ENCODE peak calls at places on chromosomes 13 and 19, in four cellular contexts. One of them, this sample, is unnamed.

GRCh38 chr13:113669871-113670341 is 2.9 kb downstream of the GRK1 start:
- DNase-seq in K562: no peak
- DNase-seq in WTC11: peak
- DNase-seq in HepG2: no peak
- DNase-seq in this sample: no peak

GRCh38 chr13:57632276-57633140 is 964 bp downstream of the PCDH17 start:
- DNase-seq in K562: no peak
- DNase-seq in WTC11: peak
- DNase-seq in HepG2: no peak
- DNase-seq in this sample: no peak

GRCh38 chr13:83453723-83454122 is 428.6 kb downstream of the SLITRK1 start:
- DNase-seq in K562: no peak
- DNase-seq in WTC11: no peak
- DNase-seq in HepG2: no peak
- DNase-seq in this sample: no peak

GRCh38 chr13:44165895-44166496 is 207.6 kb upstream of the SERP2 start:
- DNase-seq in K562: no peak
- DNase-seq in WTC11: no peak
- DNase-seq in HepG2: no peak
- DNase-seq in this sample: no peak

GRCh38 chr13:29959621-29960020 is 109.2 kb upstream of the UBL3 start:
- DNase-seq in K562: no peak
- DNase-seq in WTC11: no peak
- DNase-seq in HepG2: no peak
- DNase-seq in this sample: no peak

GRCh38 chr19:45161715-45162463 is 1.1 kb upstream of the NKPD1 start:
- DNase-seq in K562: peak
- DNase-seq in WTC11: peak
- DNase-seq in HepG2: no peak
- DNase-seq in this sample: no peak

GRCh38 chr19:32022044-32022945 is 323.1 kb upstream of the ZNF507 start:
- DNase-seq in K562: no peak
- DNase-seq in WTC11: no peak
- DNase-seq in HepG2: no peak
- DNase-seq in this sample: no peak

GRCh38 chr13:106570354-106570822 is 2.5 kb upstream of the ARGLU1 start:
- DNase-seq in K562: peak
- DNase-seq in WTC11: peak
- DNase-seq in HepG2: no peak
- DNase-seq in this sample: peak

GRCh38 chr13:71829542-71829941 is 37.5 kb downstream of the DACH1 start:
- DNase-seq in K562: no peak
- DNase-seq in WTC11: no peak
- DNase-seq in HepG2: no peak
- DNase-seq in this sample: no peak

GRCh38 chr19:3403489-3404323 is 37.3 kb downstream of the NFIC start:
- DNase-seq in K562: peak
- DNase-seq in WTC11: no peak
- DNase-seq in HepG2: peak
- DNase-seq in this sample: no peak

GRCh38 chr13:48507024-48507423 is 25.9 kb downstream of the RCBTB2 start:
- DNase-seq in K562: no peak
- DNase-seq in WTC11: no peak
- DNase-seq in HepG2: no peak
- DNase-seq in this sample: no peak

GRCh38 chr13:97018029-97018819 is 23.9 kb upstream of the OXGR1 start:
- DNase-seq in K562: peak
- DNase-seq in WTC11: peak
- DNase-seq in HepG2: peak
- DNase-seq in this sample: peak

GRCh38 chr19:33828266-33829075 is 31.8 kb downstream of the KCTD15 start:
- DNase-seq in K562: no peak
- DNase-seq in WTC11: no peak
- DNase-seq in HepG2: no peak
- DNase-seq in this sample: no peak

GRCh38 chr13:45416521-45417125 is 1.6 kb downstream of the SLC25A30 start:
- DNase-seq in K562: no peak
- DNase-seq in WTC11: no peak
- DNase-seq in HepG2: no peak
- DNase-seq in this sample: no peak

GRCh38 chr19:34120846-34121639 is 51.3 kb upstream of the LSM14A start:
- DNase-seq in K562: peak
- DNase-seq in WTC11: peak
- DNase-seq in HepG2: peak
- DNase-seq in this sample: peak

GRCh38 chr13:114025432-114026127 is 51.7 kb upstream of the C13orf46 start:
- DNase-seq in K562: peak
- DNase-seq in WTC11: no peak
- DNase-seq in HepG2: no peak
- DNase-seq in this sample: no peak

GRCh38 chr13:77230560-77230959 is 96.3 kb downstream of the MYCBP2 start:
- DNase-seq in K562: no peak
- DNase-seq in WTC11: no peak
- DNase-seq in HepG2: no peak
- DNase-seq in this sample: no peak

GRCh38 chr19:39401549-39402416 is 4.9 kb upstream of the ZFP36 start:
- DNase-seq in K562: no peak
- DNase-seq in WTC11: no peak
- DNase-seq in HepG2: peak
- DNase-seq in this sample: peak

GRCh38 chr13:109271991-109272454 is 514.4 kb downstream of the IRS2 start:
- DNase-seq in K562: no peak
- DNase-seq in WTC11: no peak
- DNase-seq in HepG2: no peak
- DNase-seq in this sample: peak

GRCh38 chr19:1756264-1756663 is 3.0 kb downstream of the ONECUT3 start:
- DNase-seq in K562: no peak
- DNase-seq in WTC11: no peak
- DNase-seq in HepG2: no peak
- DNase-seq in this sample: no peak

GRCh38 chr19:35216833-35217707 is 11.5 kb downstream of the FAM187B start:
- DNase-seq in K562: no peak
- DNase-seq in WTC11: peak
- DNase-seq in HepG2: no peak
- DNase-seq in this sample: no peak

GRCh38 chr19:1363599-1363998 is 20.1 kb upstream of the NDUFS7 start:
- DNase-seq in K562: no peak
- DNase-seq in WTC11: no peak
- DNase-seq in HepG2: no peak
- DNase-seq in this sample: no peak

GRCh38 chr13:60303166-60303565 is 93.9 kb upstream of the TDRD3 start:
- DNase-seq in K562: no peak
- DNase-seq in WTC11: no peak
- DNase-seq in HepG2: no peak
- DNase-seq in this sample: no peak

GRCh38 chr13:29702912-29703351 is 107.4 kb upstream of the SLC7A1 start:
- DNase-seq in K562: no peak
- DNase-seq in WTC11: no peak
- DNase-seq in HepG2: no peak
- DNase-seq in this sample: no peak

GRCh38 chr13:39462456-39462855 is 140.5 kb downstream of the LHFPL6 start:
- DNase-seq in K562: no peak
- DNase-seq in WTC11: no peak
- DNase-seq in HepG2: no peak
- DNase-seq in this sample: no peak

GRCh38 chr13:30920162-30920561 is 12.3 kb upstream of the TEX26 start:
- DNase-seq in K562: no peak
- DNase-seq in WTC11: no peak
- DNase-seq in HepG2: no peak
- DNase-seq in this sample: no peak

DNA sequence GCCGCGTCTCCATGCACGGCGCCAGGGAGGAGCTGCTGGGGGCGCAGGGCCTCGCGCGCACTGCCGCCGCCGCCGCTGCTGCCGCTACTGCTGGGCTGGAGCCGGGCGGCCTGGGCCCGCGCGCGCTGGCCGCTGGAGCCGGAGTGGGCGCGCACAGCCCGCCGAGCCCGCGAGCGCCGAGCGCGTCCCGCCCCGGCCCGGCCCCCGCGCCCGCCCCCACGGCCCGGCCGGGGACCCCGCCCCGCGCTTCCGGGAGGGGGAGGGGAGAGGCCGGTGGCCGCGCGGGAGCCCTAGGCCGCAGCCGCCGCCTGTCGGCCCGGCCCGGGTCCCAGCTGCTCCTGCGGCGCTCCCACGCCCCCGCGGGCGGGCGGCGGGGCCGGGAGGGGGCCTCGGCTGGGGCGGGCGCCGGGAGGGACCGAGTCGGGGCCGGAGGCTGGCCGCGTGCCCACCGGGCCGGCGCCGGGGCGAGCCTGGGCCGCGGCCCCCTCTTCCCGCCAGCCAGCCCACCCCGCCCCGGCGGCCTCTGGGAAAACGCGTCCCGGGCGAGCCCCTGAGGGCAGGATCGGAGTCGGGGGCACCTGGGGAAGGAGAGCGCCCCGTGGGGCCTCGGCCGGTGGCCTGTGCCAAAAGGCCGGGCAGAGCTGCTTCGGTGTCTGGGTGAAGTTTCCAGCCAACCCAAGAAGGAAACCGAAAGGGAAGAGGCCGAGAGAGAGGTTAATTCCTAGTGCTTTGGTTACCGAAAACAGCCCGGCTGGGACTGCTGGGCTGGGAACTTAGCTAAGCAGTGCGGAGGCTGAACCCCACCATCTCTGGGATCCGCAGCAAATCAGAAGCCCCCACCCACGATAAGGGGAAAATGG is at the start of gene STK24:
- DNase-seq in K562: peak
- DNase-seq in WTC11: peak
- DNase-seq in HepG2: peak
- DNase-seq in this sample: peak
- TF ChIP-seq NR3C1 in K562: no peak
- TF ChIP-seq NR3C1 in WTC11: no peak
- TF ChIP-seq NR3C1 in HepG2: no peak
- TF ChIP-seq NR3C1 in this sample: no peak

GRCh38 chr13:79481685-79482052 is 714 bp downstream of the NDFIP2 start:
- DNase-seq in K562: peak
- DNase-seq in WTC11: peak
- DNase-seq in HepG2: no peak
- DNase-seq in this sample: no peak

GRCh38 chr13:79485014-79485441 is 4.1 kb downstream of the NDFIP2 start:
- DNase-seq in K562: no peak
- DNase-seq in WTC11: no peak
- DNase-seq in HepG2: peak
- DNase-seq in this sample: peak

GRCh38 chr13:79485451-79485850 is 4.5 kb downstream of the NDFIP2 start:
- DNase-seq in K562: no peak
- DNase-seq in WTC11: no peak
- DNase-seq in HepG2: no peak
- DNase-seq in this sample: no peak

GRCh38 chr13:79482271-79482970 is 1.5 kb downstream of the NDFIP2 start:
- DNase-seq in K562: no peak
- DNase-seq in WTC11: no peak
- DNase-seq in HepG2: no peak
- DNase-seq in this sample: no peak

DNA sequence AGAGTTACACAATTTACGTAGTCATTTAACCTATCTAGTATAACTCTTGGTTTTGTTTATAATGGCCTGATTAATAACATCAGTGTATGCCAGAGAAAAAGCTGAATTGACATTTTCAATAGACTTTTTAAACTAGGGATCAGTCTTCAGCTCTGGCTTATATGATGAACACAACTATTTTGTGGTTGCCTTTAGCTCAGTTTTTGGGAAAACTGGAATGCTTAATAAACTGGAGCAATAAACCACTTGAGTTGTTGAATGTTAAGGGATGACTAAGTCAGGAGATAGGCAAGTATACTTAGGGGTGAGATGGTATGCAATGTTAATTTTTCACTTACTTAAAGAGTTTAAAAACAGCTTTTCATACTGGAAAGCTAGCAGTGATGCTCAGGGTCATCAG is 2.3 kb downstream of the NDFIP2 start:
- DNase-seq in K562: no peak
- DNase-seq in WTC11: no peak
- DNase-seq in HepG2: no peak
- DNase-seq in this sample: no peak
- TF ChIP-seq NR3C1 in K562: no peak
- TF ChIP-seq NR3C1 in WTC11: no peak
- TF ChIP-seq NR3C1 in HepG2: no peak
- TF ChIP-seq NR3C1 in this sample: no peak

GRCh38 chr19:42253245-42254082 is 1.5 kb downstream of the ERF start:
- DNase-seq in K562: peak
- DNase-seq in WTC11: peak
- DNase-seq in HepG2: peak
- DNase-seq in this sample: peak

GRCh38 chr19:42255766-42256750 is 1.1 kb upstream of the ERF start:
- DNase-seq in K562: no peak
- DNase-seq in WTC11: no peak
- DNase-seq in HepG2: no peak
- DNase-seq in this sample: peak

GRCh38 chr19:42252365-42253244 is 2.3 kb downstream of the ERF start:
- DNase-seq in K562: no peak
- DNase-seq in WTC11: no peak
- DNase-seq in HepG2: no peak
- DNase-seq in this sample: peak

GRCh38 chr19:42254083-42254849 is 662 bp downstream of the ERF start:
- DNase-seq in K562: peak
- DNase-seq in WTC11: peak
- DNase-seq in HepG2: peak
- DNase-seq in this sample: peak

GRCh38 chr19:42254850-42255765 is at the start of gene ERF:
- DNase-seq in K562: peak
- DNase-seq in WTC11: peak
- DNase-seq in HepG2: peak
- DNase-seq in this sample: peak
- TF ChIP-seq NR3C1 in K562: no peak
- TF ChIP-seq NR3C1 in WTC11: no peak
- TF ChIP-seq NR3C1 in HepG2: no peak
- TF ChIP-seq NR3C1 in this sample: no peak

GRCh38 chr13:40505196-40505595 is 161.2 kb downstream of the FOXO1 start:
- DNase-seq in K562: no peak
- DNase-seq in WTC11: no peak
- DNase-seq in HepG2: no peak
- DNase-seq in this sample: no peak

GRCh38 chr13:40502236-40502635 is 164.2 kb downstream of the FOXO1 start:
- DNase-seq in K562: no peak
- DNase-seq in WTC11: no peak
- DNase-seq in HepG2: no peak
- DNase-seq in this sample: no peak

GRCh38 chr13:40503966-40504591 is 162.4 kb downstream of the FOXO1 start:
- DNase-seq in K562: no peak
- DNase-seq in WTC11: no peak
- DNase-seq in HepG2: peak
- DNase-seq in this sample: peak

GRCh38 chr13:40504641-40505040 is 161.8 kb downstream of the FOXO1 start:
- DNase-seq in K562: no peak
- DNase-seq in WTC11: no peak
- DNase-seq in HepG2: no peak
- DNase-seq in this sample: no peak

DNA sequence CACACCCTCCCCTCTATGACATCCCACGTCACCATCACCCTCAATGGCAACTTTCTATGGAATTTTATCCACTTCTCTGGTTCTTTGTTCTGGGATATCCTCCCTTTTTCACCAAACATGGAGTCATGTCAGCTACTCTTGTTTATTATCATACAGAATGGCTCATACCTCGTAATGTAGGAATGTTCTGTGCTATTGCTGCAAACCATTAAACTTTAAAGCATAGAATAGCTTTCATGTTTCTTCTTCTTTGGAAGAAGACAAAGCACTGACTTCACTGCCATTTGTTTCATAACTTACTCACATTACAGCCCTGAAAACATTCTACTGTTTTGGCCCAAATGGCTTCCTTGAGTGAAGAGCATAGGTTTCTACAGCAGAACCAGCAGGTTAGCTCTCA is 163.4 kb downstream of the FOXO1 start:
- DNase-seq in K562: no peak
- DNase-seq in WTC11: no peak
- DNase-seq in HepG2: no peak
- DNase-seq in this sample: no peak
- TF ChIP-seq NR3C1 in K562: no peak
- TF ChIP-seq NR3C1 in WTC11: no peak
- TF ChIP-seq NR3C1 in HepG2: no peak
- TF ChIP-seq NR3C1 in this sample: no peak

This sample was measured in A549.